ENCODE peak calls at places on chromosomes 6 and 20, in ten cellular contexts. D, Q, L, I, P, A, V, Y, K and N are unnamed samples.

GRCh38 chr20:400451-401275 is 7.4 kb upstream of the RBCK1 start:
- DNase-seq in D (no peak), Q (no peak), L (peak), I (peak), P (no peak), A (peak), V (no peak), Y (no peak), K (no peak), N (no peak)

GRCh38 chr6:10746915-10747250 is 722 bp upstream of the TMEM14B start:
- DNase-seq in D (no peak), Q (no peak), L (no peak), I (no peak), P (no peak), A (no peak), V (no peak), Y (no peak), K (no peak), N (no peak)

GRCh38 chr6:134519456-134519855 is 201.5 kb upstream of the SGK1 start:
- DNase-seq in D (no peak), Q (no peak), L (no peak), I (no peak), P (no peak), A (no peak), V (no peak), Y (no peak), K (peak), N (no peak)

GRCh38 chr6:98931710-98932109 is 16.0 kb downstream of the FBXL4 start:
- DNase-seq in D (no peak), Q (no peak), L (no peak), I (no peak), P (no peak), A (no peak), V (no peak), Y (no peak), K (no peak), N (no peak)

GRCh38 chr6:116975600-116975999 is 98.6 kb downstream of the RFX6 start:
- DNase-seq in D (no peak), Q (no peak), L (peak), I (no peak), P (no peak), A (no peak), V (no peak), Y (no peak), K (no peak), N (peak)

GRCh38 chr6:3233321-3233720 is 5.9 kb upstream of the TUBB2B start:
- DNase-seq in D (no peak), Q (no peak), L (no peak), I (peak), P (no peak), A (no peak), V (no peak), Y (no peak), K (no peak), N (no peak)

GRCh38 chr20:3352203-3352602 is 55.3 kb downstream of the DNAAF9 start:
- DNase-seq in D (no peak), Q (no peak), L (no peak), I (no peak), P (no peak), A (no peak), V (no peak), Y (no peak), K (no peak), N (no peak)

GRCh38 chr6:157551041-157551832 is 170.2 kb downstream of the ZDHHC14 start:
- DNase-seq in D (no peak), Q (no peak), L (peak), I (peak), P (no peak), A (no peak), V (no peak), Y (no peak), K (no peak), N (peak)

GRCh38 chr6:71197267-71197666 is 91.3 kb upstream of the OGFRL1 start:
- DNase-seq in D (no peak), Q (peak), L (peak), I (no peak), P (peak), A (peak), V (no peak), Y (peak), K (no peak), N (no peak)

GRCh38 chr20:57647006-57647932 is 27.0 kb upstream of the ZBP1 start:
- DNase-seq in D (no peak), Q (peak), L (no peak), I (no peak), P (no peak), A (no peak), V (no peak), Y (no peak), K (no peak), N (no peak)

GRCh38 chr20:49693435-49694171 is 20.1 kb downstream of the B4GALT5 start:
- DNase-seq in D (no peak), Q (no peak), L (peak), I (no peak), P (no peak), A (no peak), V (no peak), Y (no peak), K (no peak), N (no peak)

GRCh38 chr6:75524322-75524972 is 30.8 kb upstream of the FILIP1 start:
- DNase-seq in D (no peak), Q (peak), L (no peak), I (peak), P (peak), A (peak), V (no peak), Y (peak), K (no peak), N (peak)

GRCh38 chr6:145428656-145429173 is 306.6 kb downstream of the EPM2A start:
- DNase-seq in D (no peak), Q (no peak), L (no peak), I (no peak), P (peak), A (no peak), V (no peak), Y (no peak), K (no peak), N (no peak)

GRCh38 chr6:79687759-79688158 is 56.6 kb downstream of the SH3BGRL2 start:
- DNase-seq in D (no peak), Q (peak), L (no peak), I (no peak), P (no peak), A (no peak), V (no peak), Y (no peak), K (no peak), N (no peak)

GRCh38 chr6:29965873-29966601 is 23.7 kb downstream of the HLA-A start:
- DNase-seq in D (peak), Q (peak), L (peak), I (peak), P (peak), A (peak), V (peak), Y (peak), K (peak), N (no peak)

GRCh38 chr20:63536997-63537524 is at the start of gene PTK6:
- DNase-seq in D (peak), Q (no peak), L (no peak), I (peak), P (no peak), A (peak), V (peak), Y (no peak), K (peak), N (no peak)

GRCh38 chr6:43097502-43097901 is 21.4 kb downstream of the PTK7 start:
- DNase-seq in D (no peak), Q (no peak), L (no peak), I (no peak), P (no peak), A (no peak), V (no peak), Y (no peak), K (no peak), N (no peak)
- H3K27ac ChIP-seq in D (no peak), Q (peak), L (peak), I (peak), P (peak), A (no peak), V (no peak), Y (no peak), K (no peak), N (peak)

DNA sequence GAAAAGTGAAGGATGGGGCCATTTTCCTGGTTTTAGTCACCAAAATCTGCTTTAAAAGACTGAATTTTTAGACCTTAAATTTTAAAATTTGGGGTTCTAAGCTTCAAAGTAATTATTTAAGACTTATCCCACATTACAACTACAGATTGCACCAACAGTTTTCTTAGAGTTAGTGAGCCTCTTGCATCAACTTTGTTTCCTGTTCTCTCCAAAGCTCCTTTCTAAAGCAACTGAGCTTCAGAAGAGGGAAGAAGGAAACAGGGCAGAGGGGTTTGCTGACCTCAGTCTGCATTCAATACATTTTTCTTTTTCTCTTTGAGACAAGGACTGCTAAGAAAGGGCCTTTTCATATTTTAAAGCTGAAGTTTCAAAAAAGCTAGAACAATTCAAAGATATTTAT is 190.9 kb downstream of the BACH2 start:
- DNase-seq in D (no peak), Q (no peak), L (no peak), I (no peak), P (no peak), A (no peak), V (no peak), Y (no peak), K (no peak), N (no peak)
- H3K27ac ChIP-seq in D (no peak), Q (no peak), L (no peak), I (no peak), P (no peak), A (no peak), V (no peak), Y (no peak), K (peak), N (no peak)

GRCh38 chr20:4902788-4903187 is 98.5 kb downstream of the SLC23A2 start:
- DNase-seq in D (no peak), Q (no peak), L (no peak), I (no peak), P (no peak), A (no peak), V (no peak), Y (no peak), K (no peak), N (no peak)
- H3K27ac ChIP-seq in D (no peak), Q (no peak), L (no peak), I (no peak), P (no peak), A (no peak), V (no peak), Y (no peak), K (no peak), N (no peak)

GRCh38 chr6:15247214-15247749 is 1.4 kb downstream of the JARID2 start:
- DNase-seq in D (no peak), Q (no peak), L (no peak), I (no peak), P (no peak), A (no peak), V (no peak), Y (peak), K (no peak), N (no peak)
- H3K27ac ChIP-seq in D (no peak), Q (peak), L (peak), I (peak), P (peak), A (peak), V (peak), Y (peak), K (peak), N (peak)